ENCODE peak calls at places on chromosomes 3 and 15, in four cellular contexts. R is activated B cell treated with CpG ODN at 0.5 μM for 24 hours, U is AG04450, D is endothelial cell. Y is an unnamed sample.
A peak's percentile ranks its signal among the peaks of the same experiment; 100 is the strongest.

GRCh38 chr15:48616216-48616615 is 29.3 kb downstream of the FBN1 start:
- DNase-seq in R (no peak), U (peak; percentile 37), D (no peak), Y (no peak)

GRCh38 chr15:52778457-52778856 is 11.7 kb downstream of the ONECUT1 start:
- DNase-seq in R (no peak), U (no peak), D (no peak), Y (no peak)

GRCh38 chr3:10772230-10773161 is 43.5 kb upstream of the SLC6A11 start:
- DNase-seq in R (no peak), U (no peak), D (peak; percentile 29), Y (peak; percentile 30)

GRCh38 chr3:169505577-169506155 is 157.8 kb downstream of the MECOM start:
- DNase-seq in R (no peak), U (no peak), D (no peak), Y (peak; percentile 26)

GRCh38 chr15:70374096-70374495 is 276.4 kb upstream of the TLE3 start:
- DNase-seq in R (no peak), U (no peak), D (no peak), Y (no peak)

GRCh38 chr15:52383100-52383588 is 87.5 kb upstream of the MYO5C start:
- DNase-seq in R (no peak), U (no peak), D (no peak), Y (no peak)

GRCh38 chr3:39590776-39591175 is 123.3 kb downstream of the MOBP start:
- DNase-seq in R (no peak), U (no peak), D (no peak), Y (no peak)

GRCh38 chr3:72679540-72680198 is 168.6 kb downstream of the SHQ1 start:
- DNase-seq in R (no peak), U (no peak), D (no peak), Y (no peak)

GRCh38 chr15:26097216-26097615 is 234.1 kb upstream of the ATP10A start:
- DNase-seq in R (no peak), U (no peak), D (no peak), Y (no peak)

GRCh38 chr15:57545995-57546394 is 45.7 kb upstream of the MYZAP start:
- DNase-seq in R (no peak), U (no peak), D (no peak), Y (no peak)

GRCh38 chr3:108073712-108074431 is 17.0 kb downstream of the CD47 start:
- DNase-seq in R (no peak), U (no peak), D (no peak), Y (no peak)

GRCh38 chr3:108067768-108068167 is 23.1 kb downstream of the CD47 start:
- DNase-seq in R (no peak), U (no peak), D (no peak), Y (no peak)

GRCh38 chr3:108076564-108076963 is 14.3 kb downstream of the CD47 start:
- DNase-seq in R (no peak), U (no peak), D (no peak), Y (no peak)

GRCh38 chr3:108070356-108070755 is 20.5 kb downstream of the CD47 start:
- DNase-seq in R (no peak), U (no peak), D (no peak), Y (no peak)

GRCh38 chr3:108071394-108071793 is 19.4 kb downstream of the CD47 start:
- DNase-seq in R (no peak), U (no peak), D (no peak), Y (no peak)
- TF ChIP-seq CTCF in R (no peak), U (no peak), D (no peak), Y (no peak)

DNA sequence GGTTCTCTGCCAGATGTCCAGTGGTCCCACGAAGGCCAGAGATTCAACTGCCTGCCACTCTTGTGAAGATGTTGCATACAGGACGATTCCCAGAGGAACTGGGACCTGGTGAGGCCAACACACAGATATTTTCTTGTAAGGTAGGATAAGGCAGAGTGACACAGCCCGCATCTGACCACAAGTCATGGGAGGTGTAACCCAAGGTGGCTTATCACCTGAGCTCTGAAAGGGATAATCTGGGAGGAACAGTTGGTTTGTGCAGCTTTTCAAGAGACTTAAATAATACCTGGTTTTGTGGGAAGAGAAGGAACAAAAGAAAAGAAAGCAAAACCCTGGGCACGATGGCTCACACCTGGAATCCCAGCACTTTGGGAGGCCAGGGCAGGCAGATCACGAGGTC is 39.8 kb upstream of the NR2F2 start:
- DNase-seq in R (no peak), U (no peak), D (no peak), Y (no peak)
- TF ChIP-seq CTCF in R (no peak), U (no peak), D (no peak), Y (no peak)

DNA sequence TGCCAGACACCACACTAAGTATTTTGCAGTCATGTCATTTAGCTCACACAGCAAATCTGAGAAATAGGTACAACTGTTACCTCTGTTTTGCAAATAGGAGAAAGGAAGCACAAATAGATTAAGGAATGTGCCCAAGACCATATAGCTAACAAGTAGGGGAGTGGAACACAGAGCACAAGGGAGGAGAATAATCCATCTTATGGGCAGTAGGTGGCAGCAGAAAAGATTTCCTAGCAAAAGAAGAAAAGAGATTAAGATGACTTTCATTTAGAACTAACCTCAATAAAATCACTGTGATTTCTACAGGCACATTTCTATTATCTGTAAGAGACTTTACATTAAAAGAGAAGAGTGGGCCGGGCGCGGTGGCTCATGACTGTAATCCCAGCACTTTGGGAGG is 49.1 kb downstream of the NR1I2 start:
- DNase-seq in R (no peak), U (no peak), D (no peak), Y (no peak)
- TF ChIP-seq CTCF in R (no peak), U (peak; percentile 8), D (no peak), Y (no peak)

DNA sequence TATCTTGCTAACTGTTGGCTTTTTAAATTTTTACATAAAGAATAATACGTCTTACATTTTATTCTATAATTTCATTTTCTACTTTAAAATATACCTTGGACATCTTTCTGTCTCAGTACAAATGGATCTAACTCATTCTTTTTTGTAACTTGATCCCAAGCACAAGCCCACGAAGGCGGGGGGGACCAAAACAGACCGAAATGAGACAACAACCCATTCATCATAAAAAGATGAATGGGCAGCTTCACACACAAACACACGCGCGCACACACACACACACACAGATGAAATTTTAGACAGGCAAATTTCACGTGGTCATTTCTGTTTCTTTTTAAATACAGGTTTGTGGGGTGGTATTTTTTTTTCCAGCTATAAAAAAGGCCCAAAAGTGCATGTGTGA is 271.3 kb upstream of the TOPAZ1 start:
- DNase-seq in R (no peak), U (no peak), D (no peak), Y (no peak)
- TF ChIP-seq CTCF in R (no peak), U (no peak), D (no peak), Y (no peak)

GRCh38 chr15:75842722-75843617 is at the start of gene UBE2Q2:
- DNase-seq in R (peak; percentile 65), U (no peak), D (peak; percentile 66), Y (peak; percentile 82)
- TF ChIP-seq CTCF in R (no peak), U (no peak), D (no peak), Y (no peak)

GRCh38 chr15:34621675-34622074 is 38.2 kb upstream of the GOLGA8B start:
- DNase-seq in R (no peak), U (no peak), D (no peak), Y (no peak)
- TF ChIP-seq CTCF in R (no peak), U (peak; percentile 56), D (no peak), Y (no peak)

GRCh38 chr3:17179381-17180205 is 294.8 kb downstream of the PLCL2 start:
- DNase-seq in R (no peak), U (no peak), D (no peak), Y (peak; percentile 67)

GRCh38 chr3:17175187-17175839 is 290.6 kb downstream of the PLCL2 start:
- DNase-seq in R (no peak), U (peak; percentile 52), D (no peak), Y (no peak)

GRCh38 chr3:17182158-17182557 is 297.4 kb downstream of the PLCL2 start:
- DNase-seq in R (no peak), U (no peak), D (no peak), Y (no peak)

GRCh38 chr3:17181413-17181907 is 296.7 kb downstream of the PLCL2 start:
- DNase-seq in R (no peak), U (no peak), D (no peak), Y (no peak)

DNA sequence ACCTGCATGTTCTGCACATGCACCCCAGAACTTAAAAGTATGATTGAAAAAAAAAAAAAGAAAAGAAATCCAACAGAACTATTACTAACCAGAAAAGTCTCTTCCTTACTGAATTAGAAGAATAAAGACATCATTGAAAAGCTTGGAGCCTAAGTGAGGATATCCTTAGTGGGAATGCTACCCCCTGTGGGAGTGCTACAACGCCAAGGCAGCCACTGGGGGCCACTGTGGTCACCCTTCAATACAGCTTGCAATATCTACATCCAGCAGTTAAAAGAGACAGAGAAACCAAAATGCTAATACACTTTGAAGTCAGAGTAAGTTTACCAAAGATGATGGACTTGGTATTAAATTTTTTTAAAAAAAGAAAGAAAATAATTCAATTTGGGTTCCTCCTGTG is 292.0 kb downstream of the PLCL2 start:
- DNase-seq in R (no peak), U (no peak), D (no peak), Y (no peak)
- TF ChIP-seq CTCF in R (no peak), U (no peak), D (no peak), Y (no peak)

GRCh38 chr3:128066111-128066510 is 13.9 kb downstream of the SEC61A1 start:
- DNase-seq in R (no peak), U (no peak), D (no peak), Y (peak; percentile 46)

GRCh38 chr3:128062033-128062745 is 10.0 kb downstream of the SEC61A1 start:
- DNase-seq in R (no peak), U (no peak), D (no peak), Y (no peak)

GRCh38 chr3:128064962-128065361 is 12.7 kb downstream of the SEC61A1 start:
- DNase-seq in R (no peak), U (no peak), D (no peak), Y (no peak)

GRCh38 chr3:128056258-128056657 is 4.0 kb downstream of the SEC61A1 start:
- DNase-seq in R (no peak), U (no peak), D (no peak), Y (no peak)

GRCh38 chr3:128060473-128061381 is 8.5 kb downstream of the SEC61A1 start:
- DNase-seq in R (no peak), U (peak; percentile 95), D (no peak), Y (no peak)
- TF ChIP-seq CTCF in R (no peak), U (peak; percentile 44), D (no peak), Y (no peak)